ENCODE peak calls at places on chromosomes 4 and X, in eight cellular contexts. H, J, Y, V, P, T, S and I are unnamed samples.

GRCh38 chr4:40228497-40229365 is 31.9 kb downstream of the RHOH start:
- DNase-seq in H (no peak), J (no peak), Y (no peak), V (no peak), P (no peak), T (no peak), S (no peak), I (no peak)

GRCh38 chr4:165592386-165592785 is 213.6 kb downstream of the CPE start:
- DNase-seq in H (no peak), J (no peak), Y (no peak), V (no peak), P (no peak), T (no peak), S (no peak), I (no peak)

GRCh38 chrX:154417157-154417556 is 5.8 kb downstream of the TAFAZZIN start:
- DNase-seq in H (no peak), J (peak), Y (no peak), V (no peak), P (no peak), T (no peak), S (no peak), I (no peak)

GRCh38 chr4:77599378-77599777 is 6.2 kb upstream of the CXCL13 start:
- DNase-seq in H (no peak), J (no peak), Y (peak), V (peak), P (no peak), T (peak), S (peak), I (no peak)

GRCh38 chr4:73603854-73604584 is 16.2 kb downstream of the RASSF6 start:
- DNase-seq in H (no peak), J (no peak), Y (no peak), V (no peak), P (no peak), T (no peak), S (no peak), I (no peak)

GRCh38 chrX:68945603-68946228 is 116.9 kb downstream of the EFNB1 start:
- DNase-seq in H (no peak), J (no peak), Y (no peak), V (peak), P (no peak), T (no peak), S (no peak), I (no peak)

GRCh38 chr4:185717018-185717726 is 94.8 kb downstream of the SORBS2 start:
- DNase-seq in H (no peak), J (no peak), Y (no peak), V (no peak), P (no peak), T (no peak), S (no peak), I (no peak)

GRCh38 chr4:7042697-7043464 is at the start of gene TADA2B:
- DNase-seq in H (peak), J (peak), Y (peak), V (peak), P (peak), T (peak), S (peak), I (peak)

GRCh38 chr4:182518421-182518820 is 275.2 kb downstream of the TENM3 start:
- DNase-seq in H (no peak), J (no peak), Y (no peak), V (no peak), P (no peak), T (no peak), S (no peak), I (no peak)

GRCh38 chr4:87978656-87979055 is 3.1 kb downstream of the SPP1 start:
- DNase-seq in H (no peak), J (no peak), Y (no peak), V (no peak), P (no peak), T (no peak), S (no peak), I (no peak)

GRCh38 chrX:109218761-109219160 is 263.1 kb downstream of the GUCY2F start:
- DNase-seq in H (no peak), J (no peak), Y (no peak), V (no peak), P (no peak), T (no peak), S (no peak), I (no peak)

GRCh38 chrX:55098691-55099090 is 9.9 kb downstream of the PAGE2 start:
- DNase-seq in H (no peak), J (no peak), Y (no peak), V (no peak), P (no peak), T (no peak), S (no peak), I (no peak)

GRCh38 chrX:50638123-50638522 is 167.5 kb upstream of the DGKK start:
- DNase-seq in H (peak), J (no peak), Y (no peak), V (no peak), P (no peak), T (no peak), S (peak), I (no peak)

GRCh38 chr4:170089743-170090666 is at the start of gene AADAT:
- DNase-seq in H (peak), J (peak), Y (peak), V (peak), P (no peak), T (peak), S (peak), I (no peak)